ENCODE peak calls at places on chromosome 12, in ten cellular contexts. One of them, this sample, is unnamed.
A peak's percentile ranks its signal among the peaks of the same experiment; 100 is the strongest.

GRCh38 chr12:122503783-122504590 is 3.3 kb upstream of the ZCCHC8 start:
- DNase-seq in CD8-positive, alpha-beta T cell: no peak
- DNase-seq in cardiac muscle cell: no peak
- DNase-seq in IMR-90: no peak
- DNase-seq in adrenal gland: no peak
- DNase-seq in fibroblast of lung: no peak
- DNase-seq in psoas muscle: no peak
- DNase-seq in aorta: no peak
- DNase-seq in tibial artery: no peak
- DNase-seq in SK-N-SH: no peak
- DNase-seq in this sample: no peak

GRCh38 chr12:48198619-48198973 is 4.5 kb downstream of the OR10AD1 start:
- DNase-seq in fibroblast of lung: peak; percentile 31
- DNase-seq in IMR-90: no peak
- DNase-seq in CD8-positive, alpha-beta T cell: no peak
- DNase-seq in cardiac muscle cell: peak; percentile 42
- DNase-seq in SK-N-SH: peak; percentile 50
- DNase-seq in tibial artery: peak; percentile 74
- DNase-seq in aorta: peak; percentile 82
- DNase-seq in adrenal gland: peak; percentile 65
- DNase-seq in psoas muscle: peak; percentile 85
- DNase-seq in this sample: no peak

GRCh38 chr12:71857657-71858056 is 18.1 kb downstream of the TBC1D15 start:
- DNase-seq in tibial artery: no peak
- DNase-seq in cardiac muscle cell: no peak
- DNase-seq in aorta: no peak
- DNase-seq in IMR-90: no peak
- DNase-seq in adrenal gland: no peak
- DNase-seq in CD8-positive, alpha-beta T cell: no peak
- DNase-seq in fibroblast of lung: no peak
- DNase-seq in SK-N-SH: no peak
- DNase-seq in psoas muscle: no peak
- DNase-seq in this sample: no peak

GRCh38 chr12:130920711-130921381 is 32.9 kb upstream of the ADGRD1 start:
- DNase-seq in SK-N-SH: no peak
- DNase-seq in tibial artery: peak; percentile 91
- DNase-seq in fibroblast of lung: peak; percentile 1
- DNase-seq in CD8-positive, alpha-beta T cell: no peak
- DNase-seq in aorta: peak; percentile 82
- DNase-seq in psoas muscle: peak; percentile 88
- DNase-seq in cardiac muscle cell: peak; percentile 87
- DNase-seq in IMR-90: peak; percentile 59
- DNase-seq in adrenal gland: no peak
- DNase-seq in this sample: no peak

GRCh38 chr12:3935078-3935477 is 61.9 kb upstream of the PARP11 start:
- DNase-seq in adrenal gland: no peak
- DNase-seq in SK-N-SH: no peak
- DNase-seq in fibroblast of lung: no peak
- DNase-seq in CD8-positive, alpha-beta T cell: no peak
- DNase-seq in cardiac muscle cell: no peak
- DNase-seq in tibial artery: no peak
- DNase-seq in aorta: no peak
- DNase-seq in psoas muscle: no peak
- DNase-seq in IMR-90: no peak
- DNase-seq in this sample: no peak

GRCh38 chr12:44847888-44848770 is 28.0 kb downstream of the NELL2 start:
- DNase-seq in CD8-positive, alpha-beta T cell: peak; percentile 69
- DNase-seq in aorta: no peak
- DNase-seq in fibroblast of lung: no peak
- DNase-seq in adrenal gland: no peak
- DNase-seq in IMR-90: no peak
- DNase-seq in psoas muscle: no peak
- DNase-seq in SK-N-SH: no peak
- DNase-seq in cardiac muscle cell: no peak
- DNase-seq in tibial artery: no peak
- DNase-seq in this sample: no peak

GRCh38 chr12:119157528-119157927 is 21.2 kb upstream of the HSPB8 start:
- DNase-seq in fibroblast of lung: no peak
- DNase-seq in CD8-positive, alpha-beta T cell: no peak
- DNase-seq in psoas muscle: peak; percentile 96
- DNase-seq in tibial artery: no peak
- DNase-seq in SK-N-SH: no peak
- DNase-seq in IMR-90: no peak
- DNase-seq in adrenal gland: no peak
- DNase-seq in aorta: peak; percentile 88
- DNase-seq in cardiac muscle cell: no peak
- DNase-seq in this sample: no peak

GRCh38 chr12:98997899-98998298 is 352.8 kb downstream of the APAF1 start:
- DNase-seq in adrenal gland: peak; percentile 37
- DNase-seq in cardiac muscle cell: no peak
- DNase-seq in CD8-positive, alpha-beta T cell: no peak
- DNase-seq in SK-N-SH: no peak
- DNase-seq in IMR-90: no peak
- DNase-seq in fibroblast of lung: no peak
- DNase-seq in psoas muscle: no peak
- DNase-seq in aorta: no peak
- DNase-seq in tibial artery: no peak
- DNase-seq in this sample: no peak

DNA sequence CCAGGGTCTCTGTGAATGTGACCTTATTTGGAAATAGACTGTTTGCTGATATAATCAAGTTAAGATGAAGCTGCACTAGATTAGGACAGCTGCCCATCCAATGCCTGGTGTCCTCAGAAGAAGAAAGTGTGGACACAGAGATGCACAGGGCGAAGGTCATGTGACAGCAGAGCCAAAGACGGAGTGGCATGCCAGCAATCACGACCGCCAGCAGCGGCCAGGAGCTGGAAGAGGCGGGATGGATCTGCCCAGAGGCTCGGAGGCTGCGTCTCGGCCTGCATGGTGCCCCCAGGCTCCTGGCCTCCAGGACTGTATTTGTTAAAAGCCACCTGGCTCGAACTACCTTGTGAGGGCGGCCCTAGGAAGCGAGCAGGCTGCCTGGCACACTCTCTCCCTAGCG is 76.5 kb downstream of the RFLNA start:
- DNase-seq in SK-N-SH: peak; percentile 64
- DNase-seq in tibial artery: no peak
- DNase-seq in CD8-positive, alpha-beta T cell: no peak
- DNase-seq in aorta: no peak
- DNase-seq in fibroblast of lung: no peak
- DNase-seq in cardiac muscle cell: no peak
- DNase-seq in adrenal gland: no peak
- DNase-seq in IMR-90: no peak
- DNase-seq in psoas muscle: no peak
- DNase-seq in this sample: no peak
- H3K36me3 ChIP-seq in SK-N-SH: peaks cover 39% of the 10 kb centered on the region
- H3K36me3 ChIP-seq in tibial artery: peaks cover 72% of the 10 kb centered on the region
- H3K36me3 ChIP-seq in CD8-positive, alpha-beta T cell: peaks cover 9% of the 10 kb centered on the region
- H3K36me3 ChIP-seq in aorta: peaks cover 2% of the 10 kb centered on the region
- H3K36me3 ChIP-seq in fibroblast of lung: peaks cover 30% of the 10 kb centered on the region
- H3K36me3 ChIP-seq in cardiac muscle cell: peaks cover 8% of the 10 kb centered on the region
- H3K36me3 ChIP-seq in adrenal gland: no peaks in the 10 kb centered on the region
- H3K36me3 ChIP-seq in IMR-90: peaks cover 61% of the 10 kb centered on the region
- H3K36me3 ChIP-seq in psoas muscle: peaks cover 62% of the 10 kb centered on the region
- H3K36me3 ChIP-seq in this sample: peaks cover 81% of the 10 kb centered on the region

DNA sequence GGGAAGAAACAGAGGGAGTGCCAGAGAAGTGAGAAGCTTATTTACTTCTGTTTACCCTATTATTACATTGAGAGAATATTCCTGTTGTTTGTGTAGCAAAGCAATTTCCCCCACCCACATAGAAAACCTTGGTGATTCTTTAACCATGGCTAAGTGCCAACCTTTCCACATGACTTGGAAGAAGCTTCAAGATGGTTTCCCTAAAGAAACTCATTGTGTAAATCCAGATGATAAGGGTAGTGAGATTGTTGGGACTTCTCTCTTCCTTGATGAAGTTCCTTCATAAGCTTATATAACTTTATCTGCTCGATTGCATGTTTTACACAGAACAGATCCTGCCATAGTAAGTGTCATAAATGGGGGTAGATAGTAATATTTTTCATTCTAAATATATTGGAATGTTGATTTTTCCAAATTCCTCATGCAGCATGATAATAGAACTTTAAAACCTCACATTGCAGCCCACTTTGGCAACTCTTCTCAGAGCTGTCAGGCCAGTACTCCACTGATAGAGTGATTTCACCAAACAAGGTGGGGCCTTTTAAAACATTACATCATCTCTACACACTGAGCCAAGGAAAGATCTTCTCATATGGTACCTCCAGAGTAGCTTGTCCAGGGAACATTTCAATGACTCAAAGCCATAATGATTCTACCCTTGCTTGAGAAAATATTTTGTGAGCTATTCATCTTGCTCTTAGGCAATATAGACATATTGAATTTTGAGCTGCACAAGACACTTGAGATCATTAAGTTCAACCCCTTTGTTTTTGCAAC is 47.8 kb upstream of the KIF21A start:
- DNase-seq in psoas muscle: no peak
- DNase-seq in fibroblast of lung: peak; percentile 74
- DNase-seq in CD8-positive, alpha-beta T cell: no peak
- DNase-seq in adrenal gland: no peak
- DNase-seq in aorta: no peak
- DNase-seq in IMR-90: no peak
- DNase-seq in tibial artery: no peak
- DNase-seq in cardiac muscle cell: peak; percentile 65
- DNase-seq in SK-N-SH: no peak
- DNase-seq in this sample: no peak
- H3K27ac ChIP-seq in psoas muscle: no peak overlapping the region
- H3K27ac ChIP-seq in fibroblast of lung: no peak overlapping the region
- H3K27ac ChIP-seq in CD8-positive, alpha-beta T cell: no peak overlapping the region
- H3K27ac ChIP-seq in adrenal gland: no peak overlapping the region
- H3K27ac ChIP-seq in aorta: no peak overlapping the region
- H3K27ac ChIP-seq in IMR-90: no peak overlapping the region
- H3K27ac ChIP-seq in tibial artery: no peak overlapping the region
- H3K27ac ChIP-seq in cardiac muscle cell: no peak overlapping the region
- H3K27ac ChIP-seq in SK-N-SH: no peak overlapping the region
- H3K27ac ChIP-seq in this sample: no peak overlapping the region

GRCh38 chr12:78004451-78005093 is 173.9 kb downstream of the NAV3 start:
- DNase-seq in psoas muscle: no peak
- DNase-seq in fibroblast of lung: no peak
- DNase-seq in aorta: no peak
- DNase-seq in adrenal gland: no peak
- DNase-seq in SK-N-SH: no peak
- DNase-seq in cardiac muscle cell: peak; percentile 9
- DNase-seq in IMR-90: no peak
- DNase-seq in tibial artery: no peak
- DNase-seq in CD8-positive, alpha-beta T cell: no peak
- DNase-seq in this sample: no peak

GRCh38 chr12:77999074-77999715 is 168.5 kb downstream of the NAV3 start:
- DNase-seq in psoas muscle: no peak
- DNase-seq in adrenal gland: no peak
- DNase-seq in IMR-90: no peak
- DNase-seq in aorta: no peak
- DNase-seq in fibroblast of lung: no peak
- DNase-seq in cardiac muscle cell: no peak
- DNase-seq in SK-N-SH: no peak
- DNase-seq in tibial artery: no peak
- DNase-seq in CD8-positive, alpha-beta T cell: no peak
- DNase-seq in this sample: no peak

GRCh38 chr12:78005094-78005492 is 174.4 kb downstream of the NAV3 start:
- DNase-seq in SK-N-SH: no peak
- DNase-seq in tibial artery: no peak
- DNase-seq in cardiac muscle cell: no peak
- DNase-seq in CD8-positive, alpha-beta T cell: no peak
- DNase-seq in fibroblast of lung: no peak
- DNase-seq in adrenal gland: no peak
- DNase-seq in IMR-90: no peak
- DNase-seq in psoas muscle: no peak
- DNase-seq in aorta: no peak
- DNase-seq in this sample: no peak

GRCh38 chr12:78007173-78007572 is 176.5 kb downstream of the NAV3 start:
- DNase-seq in SK-N-SH: no peak
- DNase-seq in psoas muscle: no peak
- DNase-seq in adrenal gland: no peak
- DNase-seq in fibroblast of lung: no peak
- DNase-seq in IMR-90: no peak
- DNase-seq in CD8-positive, alpha-beta T cell: no peak
- DNase-seq in aorta: no peak
- DNase-seq in cardiac muscle cell: no peak
- DNase-seq in tibial artery: no peak
- DNase-seq in this sample: no peak

DNA sequence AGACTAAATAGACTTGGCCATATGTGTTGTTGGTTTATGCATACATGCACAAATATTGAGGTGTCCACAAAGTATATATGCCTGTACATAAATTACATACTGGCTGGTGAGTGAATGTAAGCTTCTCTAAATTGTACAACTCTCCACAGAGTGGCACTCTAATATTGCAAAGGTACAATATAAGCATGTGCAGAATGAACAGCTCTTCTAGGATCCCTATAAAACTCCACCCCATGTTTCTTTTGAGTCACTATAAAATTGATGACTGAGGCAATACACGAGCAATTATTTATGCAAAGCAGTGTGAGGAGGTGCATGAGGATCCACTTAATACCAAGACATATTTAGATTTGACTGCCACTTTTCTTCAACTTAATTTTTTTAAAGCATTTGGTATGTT is 172.2 kb downstream of the NAV3 start:
- DNase-seq in IMR-90: peak; percentile 15
- DNase-seq in CD8-positive, alpha-beta T cell: no peak
- DNase-seq in psoas muscle: no peak
- DNase-seq in SK-N-SH: peak; percentile 29
- DNase-seq in adrenal gland: no peak
- DNase-seq in aorta: no peak
- DNase-seq in fibroblast of lung: no peak
- DNase-seq in cardiac muscle cell: peak; percentile 63
- DNase-seq in tibial artery: no peak
- DNase-seq in this sample: no peak
- H3K36me3 ChIP-seq in IMR-90: peaks cover 7% of the 10 kb centered on the region
- H3K36me3 ChIP-seq in CD8-positive, alpha-beta T cell: no peaks in the 10 kb centered on the region
- H3K36me3 ChIP-seq in psoas muscle: no peaks in the 10 kb centered on the region
- H3K36me3 ChIP-seq in SK-N-SH: peaks cover 31% of the 10 kb centered on the region
- H3K36me3 ChIP-seq in adrenal gland: no peaks in the 10 kb centered on the region
- H3K36me3 ChIP-seq in aorta: no peaks in the 10 kb centered on the region
- H3K36me3 ChIP-seq in fibroblast of lung: peaks cover 10% of the 10 kb centered on the region
- H3K36me3 ChIP-seq in cardiac muscle cell: no peaks in the 10 kb centered on the region
- H3K36me3 ChIP-seq in tibial artery: no peaks in the 10 kb centered on the region
- H3K36me3 ChIP-seq in this sample: no peaks in the 10 kb centered on the region

GRCh38 chr12:100669922-100670321 is 96.4 kb downstream of the GAS2L3 start:
- DNase-seq in psoas muscle: no peak
- DNase-seq in CD8-positive, alpha-beta T cell: no peak
- DNase-seq in SK-N-SH: no peak
- DNase-seq in fibroblast of lung: no peak
- DNase-seq in adrenal gland: no peak
- DNase-seq in tibial artery: no peak
- DNase-seq in cardiac muscle cell: no peak
- DNase-seq in aorta: no peak
- DNase-seq in IMR-90: no peak
- DNase-seq in this sample: no peak

GRCh38 chr12:100674009-100674888 is 100.8 kb downstream of the GAS2L3 start:
- DNase-seq in SK-N-SH: no peak
- DNase-seq in tibial artery: no peak
- DNase-seq in adrenal gland: no peak
- DNase-seq in IMR-90: no peak
- DNase-seq in fibroblast of lung: no peak
- DNase-seq in CD8-positive, alpha-beta T cell: no peak
- DNase-seq in cardiac muscle cell: no peak
- DNase-seq in aorta: no peak
- DNase-seq in psoas muscle: no peak
- DNase-seq in this sample: no peak

GRCh38 chr12:100668939-100669536 is 95.6 kb downstream of the GAS2L3 start:
- DNase-seq in IMR-90: peak; percentile 61
- DNase-seq in CD8-positive, alpha-beta T cell: peak; percentile 31
- DNase-seq in tibial artery: no peak
- DNase-seq in fibroblast of lung: peak; percentile 53
- DNase-seq in adrenal gland: peak; percentile 76
- DNase-seq in psoas muscle: peak; percentile 65
- DNase-seq in cardiac muscle cell: peak; percentile 79
- DNase-seq in SK-N-SH: peak; percentile 74
- DNase-seq in aorta: peak; percentile 79
- DNase-seq in this sample: peak; percentile 86

GRCh38 chr12:100672075-100672592 is 98.7 kb downstream of the GAS2L3 start:
- DNase-seq in fibroblast of lung: no peak
- DNase-seq in psoas muscle: peak; percentile 52
- DNase-seq in aorta: no peak
- DNase-seq in SK-N-SH: peak; percentile 30
- DNase-seq in adrenal gland: peak; percentile 25
- DNase-seq in tibial artery: no peak
- DNase-seq in IMR-90: no peak
- DNase-seq in cardiac muscle cell: no peak
- DNase-seq in CD8-positive, alpha-beta T cell: no peak
- DNase-seq in this sample: peak; percentile 50

DNA sequence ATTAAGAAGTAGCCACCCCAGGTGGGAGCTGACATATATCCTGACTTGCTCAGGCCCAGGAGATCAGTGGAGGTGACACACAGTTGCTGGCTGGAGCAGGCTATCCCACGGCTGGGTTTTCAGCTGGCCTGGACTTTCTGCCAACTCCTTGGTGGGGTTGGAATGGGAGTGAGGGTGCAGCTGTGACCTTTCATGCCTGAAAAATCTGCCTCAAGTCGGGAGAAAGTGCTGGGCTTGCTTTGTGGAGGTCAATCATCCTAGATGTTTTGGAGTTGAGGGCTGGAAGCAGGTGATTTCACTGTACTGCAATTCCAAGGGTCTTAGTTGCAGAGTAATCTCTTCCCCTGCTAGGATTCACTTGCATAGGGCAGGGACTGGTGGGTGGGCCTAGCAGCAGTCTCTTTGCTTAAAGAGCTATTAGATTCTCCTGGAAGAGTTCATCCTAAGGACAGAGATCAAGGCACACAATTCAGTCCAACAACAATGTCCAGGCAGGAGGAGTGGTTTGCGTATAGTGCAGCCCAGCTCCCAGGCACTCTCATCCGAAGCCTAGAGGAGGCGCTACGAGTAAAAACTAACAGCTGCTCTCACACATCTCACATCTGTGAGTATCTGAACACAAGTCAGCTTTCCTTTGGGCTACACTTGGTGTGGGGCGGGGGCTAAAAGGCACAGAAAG is 98.1 kb downstream of the GAS2L3 start:
- DNase-seq in SK-N-SH: no peak
- DNase-seq in adrenal gland: no peak
- DNase-seq in CD8-positive, alpha-beta T cell: no peak
- DNase-seq in psoas muscle: no peak
- DNase-seq in IMR-90: no peak
- DNase-seq in aorta: no peak
- DNase-seq in fibroblast of lung: peak; percentile 6
- DNase-seq in cardiac muscle cell: no peak
- DNase-seq in tibial artery: no peak
- DNase-seq in this sample: no peak
- H3K27ac ChIP-seq in SK-N-SH: no peak overlapping the region
- H3K27ac ChIP-seq in adrenal gland: no peak overlapping the region
- H3K27ac ChIP-seq in CD8-positive, alpha-beta T cell: no peak overlapping the region
- H3K27ac ChIP-seq in psoas muscle: no peak overlapping the region
- H3K27ac ChIP-seq in IMR-90: no peak overlapping the region
- H3K27ac ChIP-seq in aorta: no peak overlapping the region
- H3K27ac ChIP-seq in fibroblast of lung: no peak overlapping the region
- H3K27ac ChIP-seq in cardiac muscle cell: no peak overlapping the region
- H3K27ac ChIP-seq in tibial artery: no peak overlapping the region
- H3K27ac ChIP-seq in this sample: no peak overlapping the region